ENCODE peak calls at places on chromosome 22, in ten cellular contexts. One of them, this sample, is unnamed.
A peak's percentile ranks its signal among the peaks of the same experiment; 100 is the strongest.

GRCh38 chr22:47784991-47785390 is 1022.5 kb downstream of the TBC1D22A start:
- DNase-seq in M059J: no peak
- DNase-seq in mesothelial cell of epicardium: peak; percentile 24
- DNase-seq in activated CD4-positive, alpha-beta T cell treated with anti-CD3 and anti-CD28 coated beads, Interleukin-2, amount 50 U/mL, for 1 hour: no peak
- DNase-seq in Daoy: no peak
- DNase-seq in GM23338: no peak
- DNase-seq in SHP77 treated with DMSO at 0.1 percent for 48 hours: no peak
- DNase-seq in islet precursor cell: peak; percentile 19
- DNase-seq in NCI-H187: no peak
- DNase-seq in nucleus accumbens: no peak
- DNase-seq in this sample: no peak

GRCh38 chr22:30908051-30908461 is 60.5 kb downstream of the MORC2 start:
- DNase-seq in mesothelial cell of epicardium: peak; percentile 19
- DNase-seq in NCI-H187: no peak
- DNase-seq in GM23338: no peak
- DNase-seq in Daoy: no peak
- DNase-seq in nucleus accumbens: no peak
- DNase-seq in activated CD4-positive, alpha-beta T cell treated with anti-CD3 and anti-CD28 coated beads, Interleukin-2, amount 50 U/mL, for 1 hour: no peak
- DNase-seq in M059J: no peak
- DNase-seq in islet precursor cell: peak; percentile 37
- DNase-seq in SHP77 treated with DMSO at 0.1 percent for 48 hours: no peak
- DNase-seq in this sample: no peak

GRCh38 chr22:37157516-37158289 is 8.0 kb upstream of the IL2RB start:
- DNase-seq in nucleus accumbens: no peak
- DNase-seq in SHP77 treated with DMSO at 0.1 percent for 48 hours: no peak
- DNase-seq in M059J: peak; percentile 59
- DNase-seq in mesothelial cell of epicardium: no peak
- DNase-seq in Daoy: peak; percentile 45
- DNase-seq in NCI-H187: no peak
- DNase-seq in activated CD4-positive, alpha-beta T cell treated with anti-CD3 and anti-CD28 coated beads, Interleukin-2, amount 50 U/mL, for 1 hour: no peak
- DNase-seq in islet precursor cell: no peak
- DNase-seq in GM23338: no peak
- DNase-seq in this sample: no peak

GRCh38 chr22:25644122-25644521 is 79.6 kb downstream of the GRK3 start:
- DNase-seq in SHP77 treated with DMSO at 0.1 percent for 48 hours: no peak
- DNase-seq in mesothelial cell of epicardium: no peak
- DNase-seq in nucleus accumbens: no peak
- DNase-seq in activated CD4-positive, alpha-beta T cell treated with anti-CD3 and anti-CD28 coated beads, Interleukin-2, amount 50 U/mL, for 1 hour: no peak
- DNase-seq in M059J: peak; percentile 63
- DNase-seq in GM23338: no peak
- DNase-seq in NCI-H187: no peak
- DNase-seq in islet precursor cell: no peak
- DNase-seq in Daoy: no peak
- DNase-seq in this sample: no peak

GRCh38 chr22:19876314-19876940 is 21.8 kb upstream of the GNB1L start:
- DNase-seq in NCI-H187: no peak
- DNase-seq in SHP77 treated with DMSO at 0.1 percent for 48 hours: no peak
- DNase-seq in islet precursor cell: peak; percentile 52
- DNase-seq in Daoy: peak; percentile 80
- DNase-seq in activated CD4-positive, alpha-beta T cell treated with anti-CD3 and anti-CD28 coated beads, Interleukin-2, amount 50 U/mL, for 1 hour: no peak
- DNase-seq in nucleus accumbens: no peak
- DNase-seq in M059J: no peak
- DNase-seq in GM23338: no peak
- DNase-seq in mesothelial cell of epicardium: no peak
- DNase-seq in this sample: no peak

GRCh38 chr22:28711341-28711740 is 30.3 kb downstream of the CHEK2 start:
- DNase-seq in islet precursor cell: no peak
- DNase-seq in nucleus accumbens: no peak
- DNase-seq in Daoy: no peak
- DNase-seq in GM23338: no peak
- DNase-seq in activated CD4-positive, alpha-beta T cell treated with anti-CD3 and anti-CD28 coated beads, Interleukin-2, amount 50 U/mL, for 1 hour: no peak
- DNase-seq in mesothelial cell of epicardium: no peak
- DNase-seq in M059J: no peak
- DNase-seq in NCI-H187: no peak
- DNase-seq in SHP77 treated with DMSO at 0.1 percent for 48 hours: no peak
- DNase-seq in this sample: no peak

GRCh38 chr22:28799125-28799833 is 1.1 kb downstream of the XBP1 start:
- DNase-seq in activated CD4-positive, alpha-beta T cell treated with anti-CD3 and anti-CD28 coated beads, Interleukin-2, amount 50 U/mL, for 1 hour: no peak
- DNase-seq in GM23338: peak; percentile 36
- DNase-seq in Daoy: peak; percentile 67
- DNase-seq in SHP77 treated with DMSO at 0.1 percent for 48 hours: no peak
- DNase-seq in nucleus accumbens: no peak
- DNase-seq in islet precursor cell: peak; percentile 72
- DNase-seq in mesothelial cell of epicardium: no peak
- DNase-seq in NCI-H187: no peak
- DNase-seq in M059J: peak; percentile 72
- DNase-seq in this sample: peak; percentile 54

GRCh38 chr22:45208993-45209838 is 31.5 kb downstream of the KIAA0930 start:
- DNase-seq in activated CD4-positive, alpha-beta T cell treated with anti-CD3 and anti-CD28 coated beads, Interleukin-2, amount 50 U/mL, for 1 hour: peak; percentile 35
- DNase-seq in NCI-H187: no peak
- DNase-seq in islet precursor cell: no peak
- DNase-seq in M059J: peak; percentile 61
- DNase-seq in nucleus accumbens: peak; percentile 91
- DNase-seq in Daoy: peak; percentile 78
- DNase-seq in GM23338: peak; percentile 75
- DNase-seq in mesothelial cell of epicardium: no peak
- DNase-seq in SHP77 treated with DMSO at 0.1 percent for 48 hours: no peak
- DNase-seq in this sample: peak; percentile 54

GRCh38 chr22:39415506-39415905 is 15.9 kb downstream of the TAB1 start:
- DNase-seq in NCI-H187: no peak
- DNase-seq in SHP77 treated with DMSO at 0.1 percent for 48 hours: no peak
- DNase-seq in GM23338: no peak
- DNase-seq in Daoy: no peak
- DNase-seq in mesothelial cell of epicardium: no peak
- DNase-seq in nucleus accumbens: no peak
- DNase-seq in M059J: no peak
- DNase-seq in islet precursor cell: no peak
- DNase-seq in activated CD4-positive, alpha-beta T cell treated with anti-CD3 and anti-CD28 coated beads, Interleukin-2, amount 50 U/mL, for 1 hour: no peak
- DNase-seq in this sample: no peak

GRCh38 chr22:46415816-46416536 is 80.5 kb downstream of the TRMU start:
- DNase-seq in SHP77 treated with DMSO at 0.1 percent for 48 hours: no peak
- DNase-seq in mesothelial cell of epicardium: no peak
- DNase-seq in activated CD4-positive, alpha-beta T cell treated with anti-CD3 and anti-CD28 coated beads, Interleukin-2, amount 50 U/mL, for 1 hour: no peak
- DNase-seq in NCI-H187: no peak
- DNase-seq in nucleus accumbens: peak; percentile 19
- DNase-seq in islet precursor cell: no peak
- DNase-seq in M059J: no peak
- DNase-seq in Daoy: no peak
- DNase-seq in GM23338: no peak
- DNase-seq in this sample: no peak

GRCh38 chr22:37021710-37022482 is 2.4 kb downstream of the MPST start:
- DNase-seq in activated CD4-positive, alpha-beta T cell treated with anti-CD3 and anti-CD28 coated beads, Interleukin-2, amount 50 U/mL, for 1 hour: peak; percentile 58
- DNase-seq in nucleus accumbens: peak; percentile 32
- DNase-seq in islet precursor cell: no peak
- DNase-seq in SHP77 treated with DMSO at 0.1 percent for 48 hours: no peak
- DNase-seq in M059J: peak; percentile 28
- DNase-seq in mesothelial cell of epicardium: no peak
- DNase-seq in Daoy: peak; percentile 41
- DNase-seq in GM23338: peak; percentile 82
- DNase-seq in NCI-H187: no peak
- DNase-seq in this sample: no peak